ENCODE peak calls at places on chromosomes 1 and 21, in nine cellular contexts. F is tibial artery; I is breast epithelium; J is effector memory CD8-positive, alpha-beta T cell; B is Kasumi-1; A is GM23248; T is EH; O is NCI-H2029; E is effector memory CD4-positive, alpha-beta T cell. M is an unnamed sample.

GRCh38 chr1:202270871-202271326 is 70.8 kb downstream of the UBE2T start:
- DNase-seq in T (no peak), I (peak), J (no peak), O (peak), F (no peak), A (no peak), B (no peak), E (no peak), M (no peak)

GRCh38 chr21:18245493-18245967 is 897 bp downstream of the CHODL start:
- DNase-seq in I (no peak), B (no peak), F (peak), T (no peak), E (no peak), A (no peak), O (no peak), J (no peak), M (no peak)

GRCh38 chr1:188937965-188938551 is 1539.6 kb downstream of the BRINP3 start:
- DNase-seq in O (no peak), A (no peak), T (no peak), J (no peak), E (no peak), B (peak), F (no peak), I (no peak), M (no peak)

GRCh38 chr1:157966034-157966671 is 27.3 kb upstream of the KIRREL1 start:
- DNase-seq in A (peak), I (no peak), B (no peak), T (peak), J (no peak), E (no peak), F (no peak), O (no peak), M (peak)

GRCh38 chr21:41477641-41478318 is 30.2 kb downstream of the TMPRSS2 start:
- DNase-seq in A (no peak), J (no peak), E (no peak), T (no peak), O (peak), B (no peak), F (no peak), I (peak), M (peak)

GRCh38 chr1:65630855-65631254 is 161.8 kb upstream of the PDE4B start:
- DNase-seq in O (no peak), J (no peak), E (no peak), F (no peak), I (no peak), B (no peak), T (peak), A (no peak), M (peak)

GRCh38 chr1:236636017-236636416 is 31.7 kb upstream of the HEATR1 start:
- DNase-seq in J (no peak), F (no peak), B (no peak), I (no peak), A (no peak), T (no peak), E (no peak), O (no peak), M (no peak)

GRCh38 chr1:227952374-227953021 is 4.8 kb upstream of the WNT9A start:
- DNase-seq in J (no peak), F (no peak), A (no peak), B (no peak), E (no peak), I (no peak), O (no peak), T (no peak), M (no peak)

GRCh38 chr21:43854773-43855633 is 10.0 kb upstream of the AGPAT3 start:
- DNase-seq in J (no peak), B (peak), E (no peak), T (no peak), I (no peak), F (no peak), A (no peak), O (peak), M (no peak)

GRCh38 chr1:66439028-66439427 is 94.9 kb upstream of the SGIP1 start:
- DNase-seq in I (no peak), T (peak), J (no peak), B (peak), E (no peak), O (no peak), A (peak), F (no peak), M (peak)

GRCh38 chr21:25494804-25495203 is 112.5 kb downstream of the MRPL39 start:
- DNase-seq in J (no peak), O (no peak), T (no peak), E (no peak), I (no peak), A (no peak), F (no peak), B (no peak), M (no peak)

GRCh38 chr1:93629101-93630059 is 52.3 kb downstream of the BCAR3 start:
- DNase-seq in A (peak), I (peak), B (peak), F (peak), E (peak), O (peak), J (peak), T (peak), M (peak)

M was measured in foreskin fibroblast.